ENCODE peak calls at places on chromosomes 12 and 14, in seven cellular contexts. B, X, D, Y, K, L and J are unnamed samples.
A peak's percentile ranks its signal among the peaks of the same experiment; 100 is the strongest.

GRCh38 chr12:105983622-105984325 is 155.0 kb downstream of the NUAK1 start:
- DNase-seq in B (no peak), L (no peak), X (peak; percentile 96), K (no peak), Y (peak; percentile 94), D (peak; percentile 86), J (peak; percentile 90)

GRCh38 chr14:77910506-77910905 is 110.6 kb downstream of the ADCK1 start:
- DNase-seq in D (no peak), K (no peak), Y (no peak), B (no peak), L (no peak), X (no peak), J (no peak)

GRCh38 chr12:123269395-123269892 is 2.2 kb downstream of the CDK2AP1 start:
- DNase-seq in X (peak; percentile 65), K (peak; percentile 80), Y (peak; percentile 80), L (peak; percentile 78), B (peak; percentile 84), D (peak; percentile 25), J (peak; percentile 57)

GRCh38 chr12:101298426-101298825 is 18.5 kb downstream of the UTP20 start:
- DNase-seq in L (no peak), D (no peak), X (peak; percentile 66), Y (peak; percentile 68), B (no peak), K (no peak), J (peak; percentile 92)

GRCh38 chr12:24955853-24956252 is 7.0 kb upstream of the BCAT1 start:
- DNase-seq in K (no peak), X (no peak), Y (peak; percentile 41), D (no peak), B (no peak), L (peak; percentile 46), J (no peak)

GRCh38 chr12:19402743-19403400 is 36.4 kb upstream of the AEBP2 start:
- DNase-seq in B (no peak), K (no peak), Y (peak; percentile 52), X (peak; percentile 43), D (peak; percentile 69), L (no peak), J (peak; percentile 49)

GRCh38 chr12:101566318-101566717 is 28.5 kb upstream of the MYBPC1 start:
- DNase-seq in L (peak; percentile 46), K (no peak), X (no peak), B (no peak), D (peak; percentile 3), Y (no peak), J (no peak)

GRCh38 chr12:114355389-114356088 is 50.4 kb downstream of the TBX5 start:
- DNase-seq in L (peak; percentile 80), B (no peak), X (no peak), K (peak; percentile 16), Y (peak; percentile 0), D (no peak), J (no peak)

GRCh38 chr12:124588689-124589318 is 21.4 kb upstream of the NCOR2 start:
- DNase-seq in K (no peak), B (no peak), D (peak; percentile 37), Y (peak; percentile 75), L (no peak), X (peak; percentile 81), J (peak; percentile 82)

GRCh38 chr12:100789146-100789545 is 5.4 kb upstream of the ANO4 start:
- DNase-seq in Y (no peak), X (peak; percentile 60), K (no peak), B (no peak), D (peak; percentile 62), L (no peak), J (peak; percentile 62)

GRCh38 chr12:28079539-28079938 is 107.0 kb upstream of the PTHLH start:
- DNase-seq in K (no peak), L (no peak), D (no peak), X (no peak), B (no peak), Y (no peak), J (no peak)

GRCh38 chr14:105485720-105486332 is 860 bp upstream of the CRIP1 start:
- DNase-seq in B (peak; percentile 62), K (peak; percentile 76), L (peak; percentile 78), Y (peak; percentile 21), D (peak; percentile 36), X (no peak), J (no peak)

GRCh38 chr12:51942501-51943000 is 8.9 kb upstream of the ACVR1B start:
- DNase-seq in D (no peak), X (no peak), K (no peak), B (no peak), Y (no peak), L (no peak), J (no peak)

GRCh38 chr12:27424631-27425230 is 21.8 kb upstream of the SMCO2 start:
- DNase-seq in K (no peak), L (no peak), X (peak; percentile 44), D (peak; percentile 68), B (peak; percentile 14), Y (peak; percentile 60), J (peak; percentile 71)

GRCh38 chr12:47887529-47887928 is 17.3 kb downstream of the VDR start:
- DNase-seq in X (no peak), L (no peak), B (no peak), Y (no peak), K (no peak), D (no peak), J (no peak)

GRCh38 chr14:51182166-51182565 is 57.9 kb upstream of the TMX1 start:
- DNase-seq in X (peak; percentile 42), K (no peak), Y (peak; percentile 5), L (no peak), B (no peak), D (peak; percentile 29), J (peak; percentile 7)

GRCh38 chr12:130650131-130650530 is 66.0 kb downstream of the RIMBP2 start:
- DNase-seq in B (no peak), D (no peak), L (no peak), X (no peak), Y (no peak), K (no peak), J (no peak)

GRCh38 chr14:85622986-85623385 is 93.0 kb downstream of the FLRT2 start:
- DNase-seq in X (no peak), K (no peak), L (no peak), D (no peak), Y (no peak), B (no peak), J (no peak)

GRCh38 chr12:100741084-100741711 is 53.4 kb upstream of the ANO4 start:
- DNase-seq in Y (peak; percentile 14), L (no peak), D (peak; percentile 48), K (no peak), X (no peak), B (no peak), J (peak; percentile 38)

GRCh38 chr12:12007001-12007712 is 63.6 kb upstream of the BCL2L14 start:
- DNase-seq in B (no peak), L (no peak), Y (peak; percentile 96), D (peak; percentile 44), K (no peak), X (peak; percentile 87), J (peak; percentile 53)

GRCh38 chr12:46617167-46617566 is 208.6 kb downstream of the SLC38A4 start:
- DNase-seq in X (peak; percentile 11), K (no peak), D (no peak), B (no peak), L (no peak), Y (peak; percentile 41), J (peak; percentile 85)

GRCh38 chr14:67444395-67444794 is 32.4 kb upstream of the PLEK2 start:
- DNase-seq in L (no peak), B (no peak), Y (no peak), D (peak; percentile 59), X (no peak), K (no peak), J (no peak)

GRCh38 chr12:262817-263216 is at the start of gene SLC6A13:
- DNase-seq in B (no peak), L (no peak), D (peak; percentile 77), K (peak; percentile 65), Y (no peak), X (peak; percentile 47), J (peak; percentile 11)

GRCh38 chr12:133129368-133130037 is 571 bp downstream of the ZNF891 start:
- DNase-seq in X (peak; percentile 44), K (peak; percentile 6), B (no peak), L (no peak), D (no peak), Y (peak; percentile 46), J (peak; percentile 48)

GRCh38 chr14:103016594-103016993 is 40.8 kb downstream of the CDC42BPB start:
- DNase-seq in Y (no peak), D (no peak), X (no peak), B (no peak), L (no peak), K (no peak), J (no peak)

GRCh38 chr12:130987151-130987931 is 33.6 kb downstream of the ADGRD1 start:
- DNase-seq in X (no peak), Y (no peak), K (no peak), B (no peak), L (no peak), D (no peak), J (no peak)

GRCh38 chr12:92020983-92021664 is 124.5 kb downstream of the BTG1 start:
- DNase-seq in D (no peak), Y (peak; percentile 20), X (no peak), K (no peak), B (no peak), L (no peak), J (no peak)

GRCh38 chr12:104692335-104693218 is 235.8 kb downstream of the CHST11 start:
- DNase-seq in K (no peak), L (no peak), Y (no peak), D (no peak), X (no peak), B (no peak), J (no peak)

GRCh38 chr12:99649551-99649950 is 2.0 kb downstream of the GARIN6 start:
- DNase-seq in X (no peak), B (no peak), L (no peak), D (no peak), K (no peak), Y (no peak), J (no peak)

GRCh38 chr12:119770146-119770545 is 102.2 kb downstream of the PRKAB1 start:
- DNase-seq in Y (no peak), K (no peak), B (no peak), D (no peak), L (no peak), X (no peak), J (peak; percentile 16)

GRCh38 chr12:18810537-18811253 is 72.8 kb downstream of the CAPZA3 start:
- DNase-seq in K (no peak), D (no peak), L (no peak), X (no peak), B (no peak), Y (no peak), J (no peak)

GRCh38 chr12:2052861-2053674 is at the start of gene CACNA1C:
- DNase-seq in D (peak; percentile 41), K (peak; percentile 81), B (no peak), Y (peak; percentile 65), L (peak; percentile 71), X (peak; percentile 47), J (peak; percentile 66)

GRCh38 chr12:64655141-64655540 is 44.8 kb downstream of the RASSF3 start:
- DNase-seq in L (no peak), K (no peak), Y (no peak), X (no peak), B (no peak), D (no peak), J (peak; percentile 31)

GRCh38 chr14:77682158-77682553 is 25.7 kb downstream of the ALKBH1 start:
- DNase-seq in Y (peak; percentile 29), D (peak; percentile 27), L (no peak), B (no peak), X (peak; percentile 57), K (no peak), J (peak; percentile 68)

GRCh38 chr12:76685246-76685678 is 78.7 kb upstream of the ZDHHC17 start:
- DNase-seq in K (peak; percentile 34), L (peak; percentile 29), Y (peak; percentile 20), B (peak; percentile 67), D (no peak), X (no peak), J (peak; percentile 29)

GRCh38 chr12:538731-539539 is 79.2 kb downstream of the B4GALNT3 start:
- DNase-seq in D (peak; percentile 89), X (peak; percentile 62), B (no peak), Y (peak; percentile 90), L (no peak), K (no peak), J (peak; percentile 59)

GRCh38 chr12:46908236-46908935 is 82.6 kb upstream of the SLC38A4 start:
- DNase-seq in K (no peak), L (no peak), D (peak; percentile 82), B (no peak), X (peak; percentile 23), Y (peak; percentile 90), J (peak; percentile 22)

GRCh38 chr12:93653079-93653478 is 24.1 kb upstream of the CRADD start:
- DNase-seq in B (no peak), L (no peak), D (no peak), Y (no peak), X (no peak), K (no peak), J (no peak)